ENCODE peak calls at places on chromosomes 12 and 14, in nine cellular contexts. R is A673, H is heart left ventricle, V is IMR-90, U is cardiac muscle cell, C is heart right ventricle, G is CD14-positive monocyte, P is GM13977, T is prostate gland. N is an unnamed sample.

GRCh38 chr14:22974530-22975313 is 7.6 kb downstream of the AJUBA start:
- DNase-seq in R (no peak), H (peak; percentile 29), V (no peak), U (no peak), C (peak; percentile 57), G (no peak), P (no peak), T (no peak), N (no peak)

GRCh38 chr12:68310370-68310769 is 21.8 kb downstream of the MDM1 start:
- DNase-seq in R (peak; percentile 45), H (no peak), V (peak; percentile 95), U (no peak), C (no peak), G (no peak), P (no peak), T (no peak), N (no peak)

GRCh38 chr14:68520637-68521556 is 272.0 kb downstream of the ZFP36L1 start:
- DNase-seq in R (no peak), H (no peak), V (no peak), U (no peak), C (no peak), G (no peak), P (no peak), T (peak; percentile 43), N (no peak)

GRCh38 chr14:55782166-55782565 is 202.2 kb downstream of the KTN1 start:
- DNase-seq in R (no peak), H (no peak), V (peak; percentile 46), U (no peak), C (no peak), G (no peak), P (no peak), T (no peak), N (no peak)

GRCh38 chr14:66477567-66477966 is 8.6 kb upstream of the CCDC196 start:
- DNase-seq in R (no peak), H (no peak), V (no peak), U (no peak), C (no peak), G (no peak), P (no peak), T (no peak), N (no peak)

GRCh38 chr14:104865631-104866441 is 768 bp downstream of the CEP170B start:
- DNase-seq in R (peak; percentile 63), H (peak; percentile 75), V (peak; percentile 67), U (peak; percentile 67), C (peak; percentile 65), G (no peak), P (no peak), T (peak; percentile 63), N (peak; percentile 76)

GRCh38 chr12:29796823-29797263 is 13.1 kb upstream of the TMTC1 start:
- DNase-seq in R (peak; percentile 34), H (peak; percentile 31), V (peak; percentile 97), U (no peak), C (no peak), G (no peak), P (no peak), T (peak; percentile 60), N (no peak)

GRCh38 chr14:72677664-72678063 is 216.2 kb downstream of the DPF3 start:
- DNase-seq in R (no peak), H (no peak), V (peak; percentile 41), U (no peak), C (no peak), G (no peak), P (no peak), T (no peak), N (no peak)

GRCh38 chr12:27190761-27191160 is 53.3 kb upstream of the STK38L start:
- DNase-seq in R (no peak), H (no peak), V (peak; percentile 88), U (no peak), C (no peak), G (no peak), P (no peak), T (no peak), N (no peak)

GRCh38 chr14:105281354-105282097 is 19.3 kb downstream of the BRF1 start:
- DNase-seq in R (peak; percentile 73), H (no peak), V (peak; percentile 83), U (peak; percentile 61), C (no peak), G (no peak), P (peak; percentile 78), T (no peak), N (peak; percentile 74)

GRCh38 chr12:106954462-106955376 is 988 bp upstream of the TMEM263 start:
- DNase-seq in R (no peak), H (peak; percentile 46), V (peak; percentile 29), U (no peak), C (peak; percentile 53), G (no peak), P (no peak), T (peak; percentile 28), N (no peak)

GRCh38 chr14:90514566-90514965 is 117.7 kb downstream of the CALM1 start:
- DNase-seq in R (no peak), H (no peak), V (no peak), U (no peak), C (no peak), G (no peak), P (no peak), T (no peak), N (no peak)

GRCh38 chr12:50778663-50779590 is 15.0 kb downstream of the ATF1 start:
- DNase-seq in R (no peak), H (no peak), V (no peak), U (no peak), C (no peak), G (no peak), P (no peak), T (no peak), N (no peak)

GRCh38 chr12:106774808-106775524 is 484 bp downstream of the RIC8B start:
- DNase-seq in R (no peak), H (no peak), V (no peak), U (no peak), C (no peak), G (no peak), P (peak; percentile 49), T (no peak), N (peak; percentile 43)

GRCh38 chr12:39205969-39206368 is 237.0 kb downstream of the KIF21A start:
- DNase-seq in R (no peak), H (no peak), V (no peak), U (no peak), C (no peak), G (no peak), P (no peak), T (no peak), N (no peak)

GRCh38 chr14:70779667-70780066 is 29.6 kb downstream of the MAP3K9 start:
- DNase-seq in R (no peak), H (peak; percentile 61), V (no peak), U (no peak), C (peak; percentile 34), G (no peak), P (no peak), T (no peak), N (no peak)

GRCh38 chr14:92726135-92726932 is 22.1 kb downstream of the LGMN start:
- DNase-seq in R (peak; percentile 15), H (peak; percentile 58), V (peak; percentile 89), U (no peak), C (peak; percentile 62), G (peak; percentile 94), P (no peak), T (peak; percentile 53), N (no peak)

DNA sequence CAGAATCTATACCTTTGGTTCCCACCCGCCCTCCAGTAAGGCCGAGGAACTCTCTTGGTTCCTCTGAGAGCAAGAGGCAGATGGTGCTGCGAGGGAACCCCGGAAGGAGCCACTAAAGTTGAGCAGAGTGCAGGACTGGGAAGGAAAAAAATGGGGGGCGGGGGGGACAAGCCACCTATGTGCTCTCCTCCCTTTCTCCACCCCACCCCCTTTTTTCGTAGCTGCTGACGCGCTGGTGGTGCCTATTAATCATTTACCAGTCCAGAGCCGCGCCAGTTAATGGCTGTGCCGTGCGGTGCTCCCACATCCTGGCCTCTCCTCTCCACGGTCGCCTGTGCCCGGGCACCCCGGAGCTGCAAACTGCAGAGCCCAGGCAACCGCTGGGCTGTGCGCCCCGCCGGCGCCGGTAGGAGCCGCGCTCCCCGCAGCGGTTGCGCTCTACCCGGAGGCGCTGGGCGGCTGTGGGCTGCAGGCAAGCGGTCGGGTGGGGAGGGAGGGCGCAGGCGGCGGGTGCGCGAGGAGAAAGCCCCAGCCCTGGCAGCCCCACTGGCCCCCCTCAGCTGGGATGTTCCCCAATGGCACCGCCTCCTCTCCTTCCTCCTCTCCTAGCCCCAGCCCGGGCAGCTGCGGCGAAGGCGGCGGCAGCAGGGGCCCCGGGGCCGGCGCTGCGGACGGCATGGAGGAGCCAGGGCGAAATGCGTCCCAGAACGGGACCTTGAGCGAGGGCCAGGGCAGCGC is 1.3 kb downstream of the SSTR1 start:
- DNase-seq in R (peak; percentile 81), H (peak; percentile 20), V (peak; percentile 74), U (peak; percentile 60), C (peak; percentile 24), G (no peak), P (no peak), T (no peak), N (no peak)
- TF ChIP-seq CTCF in R (peak; percentile 48), H (no peak), V (peak; percentile 53), U (peak; percentile 53), C (no peak), G (no peak), P (no peak), T (no peak), N (no peak)

DNA sequence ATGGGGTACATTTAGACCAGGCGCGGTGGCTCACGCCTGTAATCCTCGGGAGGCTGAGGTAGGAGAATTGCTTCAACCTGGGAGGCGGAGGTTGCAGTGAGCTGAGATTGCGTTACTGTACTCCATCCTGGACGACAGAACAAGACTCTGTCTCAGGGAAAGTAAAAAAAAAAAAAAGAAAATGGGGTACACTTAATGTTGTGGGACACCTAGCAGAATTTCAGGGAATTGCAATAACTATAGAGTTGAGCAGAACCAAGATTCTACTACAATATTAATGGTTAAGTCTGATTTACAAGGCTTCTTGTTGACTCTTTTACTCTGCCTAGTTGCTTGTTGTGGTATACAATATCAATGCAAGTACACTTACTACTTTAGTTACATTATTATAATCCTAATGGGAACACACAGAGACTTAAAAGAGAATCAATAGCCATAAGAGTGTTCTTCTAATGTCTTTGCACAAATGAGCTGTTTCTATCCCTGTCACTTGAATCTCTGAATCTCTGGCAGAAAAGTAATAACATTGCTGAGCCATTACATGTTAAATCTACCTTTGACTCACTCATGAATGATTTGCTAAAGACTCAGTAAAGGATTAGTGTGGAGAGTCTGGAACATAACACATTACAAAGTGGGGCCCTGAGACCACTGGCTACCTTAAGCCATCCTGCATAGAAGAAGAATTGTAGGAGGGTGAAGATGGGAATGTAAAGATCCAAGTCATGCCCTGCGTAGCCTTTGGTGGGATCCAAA is 22.7 kb downstream of the BEST3 start:
- DNase-seq in R (no peak), H (no peak), V (peak; percentile 18), U (no peak), C (no peak), G (no peak), P (no peak), T (no peak), N (no peak)
- TF ChIP-seq CTCF in R (peak; percentile 35), H (no peak), V (peak; percentile 21), U (no peak), C (no peak), G (no peak), P (no peak), T (no peak), N (no peak)

GRCh38 chr12:21538259-21538658 is 12.2 kb downstream of the SPX start:
- DNase-seq in R (no peak), H (no peak), V (no peak), U (no peak), C (no peak), G (no peak), P (no peak), T (no peak), N (no peak)
- TF ChIP-seq CTCF in R (no peak), H (no peak), V (no peak), U (no peak), C (no peak), G (no peak), P (no peak), T (no peak), N (no peak)

GRCh38 chr12:109899783-109900751 is at the start of gene TCHP:
- DNase-seq in R (peak; percentile 94), H (peak; percentile 89), V (peak; percentile 87), U (peak; percentile 90), C (peak; percentile 85), G (peak; percentile 86), P (peak; percentile 90), T (peak; percentile 84), N (peak; percentile 92)
- TF ChIP-seq CTCF in R (peak; percentile 48), H (no peak), V (peak; percentile 51), U (peak; percentile 45), C (no peak), G (peak; percentile 32), P (peak; percentile 49), T (no peak), N (peak; percentile 46)

N was measured in GM20000.